ENCODE peak calls at places on chromosomes 2 and 18, in seven cellular contexts. One of them, this sample, is unnamed.

GRCh38 chr2:178513876-178514275 is 33.6 kb downstream of the PLEKHA3 start:
- DNase-seq in astrocyte of the spinal cord: peak; percentile 44
- DNase-seq in HFFc6: no peak
- DNase-seq in HEK293T: no peak
- DNase-seq in stimulated activated CD8-positive, alpha-beta memory T cell treated with anti-CD3 and anti-CD28 coated beads, Interleukin-2, amount 100 ng/mL, for 48 hours: no peak
- DNase-seq in CD8-positive, alpha-beta T cell: no peak
- DNase-seq in astrocyte of the cerebellum: no peak
- DNase-seq in this sample: no peak

GRCh38 chr2:36277146-36277808 is 78.3 kb upstream of the CRIM1 start:
- DNase-seq in astrocyte of the spinal cord: peak; percentile 91
- DNase-seq in HFFc6: peak; percentile 88
- DNase-seq in CD8-positive, alpha-beta T cell: no peak
- DNase-seq in astrocyte of the cerebellum: peak; percentile 53
- DNase-seq in stimulated activated CD8-positive, alpha-beta memory T cell treated with anti-CD3 and anti-CD28 coated beads, Interleukin-2, amount 100 ng/mL, for 48 hours: peak; percentile 9
- DNase-seq in HEK293T: no peak
- DNase-seq in this sample: no peak

GRCh38 chr2:142180820-142181533 is 50.2 kb upstream of the LRP1B start:
- DNase-seq in astrocyte of the spinal cord: no peak
- DNase-seq in HEK293T: peak; percentile 40
- DNase-seq in HFFc6: no peak
- DNase-seq in CD8-positive, alpha-beta T cell: no peak
- DNase-seq in astrocyte of the cerebellum: no peak
- DNase-seq in stimulated activated CD8-positive, alpha-beta memory T cell treated with anti-CD3 and anti-CD28 coated beads, Interleukin-2, amount 100 ng/mL, for 48 hours: no peak
- DNase-seq in this sample: no peak

GRCh38 chr2:227871375-227871788 is at the start of gene DAW1:
- DNase-seq in HFFc6: no peak
- DNase-seq in stimulated activated CD8-positive, alpha-beta memory T cell treated with anti-CD3 and anti-CD28 coated beads, Interleukin-2, amount 100 ng/mL, for 48 hours: peak; percentile 21
- DNase-seq in astrocyte of the cerebellum: no peak
- DNase-seq in CD8-positive, alpha-beta T cell: peak; percentile 26
- DNase-seq in HEK293T: peak; percentile 66
- DNase-seq in astrocyte of the spinal cord: peak; percentile 68
- DNase-seq in this sample: no peak

GRCh38 chr2:120520929-120521912 is 175.3 kb downstream of the INHBB start:
- DNase-seq in astrocyte of the cerebellum: no peak
- DNase-seq in CD8-positive, alpha-beta T cell: no peak
- DNase-seq in astrocyte of the spinal cord: peak; percentile 15
- DNase-seq in HFFc6: no peak
- DNase-seq in stimulated activated CD8-positive, alpha-beta memory T cell treated with anti-CD3 and anti-CD28 coated beads, Interleukin-2, amount 100 ng/mL, for 48 hours: peak; percentile 30
- DNase-seq in HEK293T: peak; percentile 76
- DNase-seq in this sample: no peak

GRCh38 chr2:228507870-228508269 is 326.4 kb upstream of the SPHKAP start:
- DNase-seq in astrocyte of the spinal cord: no peak
- DNase-seq in astrocyte of the cerebellum: no peak
- DNase-seq in HFFc6: no peak
- DNase-seq in stimulated activated CD8-positive, alpha-beta memory T cell treated with anti-CD3 and anti-CD28 coated beads, Interleukin-2, amount 100 ng/mL, for 48 hours: no peak
- DNase-seq in CD8-positive, alpha-beta T cell: no peak
- DNase-seq in HEK293T: no peak
- DNase-seq in this sample: no peak

GRCh38 chr2:188282907-188283306 is 8.8 kb upstream of the GULP1 start:
- DNase-seq in astrocyte of the spinal cord: no peak
- DNase-seq in astrocyte of the cerebellum: no peak
- DNase-seq in CD8-positive, alpha-beta T cell: no peak
- DNase-seq in HFFc6: no peak
- DNase-seq in HEK293T: no peak
- DNase-seq in stimulated activated CD8-positive, alpha-beta memory T cell treated with anti-CD3 and anti-CD28 coated beads, Interleukin-2, amount 100 ng/mL, for 48 hours: no peak
- DNase-seq in this sample: no peak

GRCh38 chr18:26963292-26963691 is 97.8 kb upstream of the AQP4 start:
- DNase-seq in stimulated activated CD8-positive, alpha-beta memory T cell treated with anti-CD3 and anti-CD28 coated beads, Interleukin-2, amount 100 ng/mL, for 48 hours: no peak
- DNase-seq in CD8-positive, alpha-beta T cell: no peak
- DNase-seq in astrocyte of the cerebellum: no peak
- DNase-seq in HFFc6: no peak
- DNase-seq in astrocyte of the spinal cord: peak; percentile 5
- DNase-seq in HEK293T: no peak
- DNase-seq in this sample: no peak

GRCh38 chr2:176038694-176039093 is 36.6 kb upstream of the LNPK start:
- DNase-seq in CD8-positive, alpha-beta T cell: no peak
- DNase-seq in HFFc6: no peak
- DNase-seq in astrocyte of the spinal cord: no peak
- DNase-seq in astrocyte of the cerebellum: no peak
- DNase-seq in stimulated activated CD8-positive, alpha-beta memory T cell treated with anti-CD3 and anti-CD28 coated beads, Interleukin-2, amount 100 ng/mL, for 48 hours: no peak
- DNase-seq in HEK293T: no peak
- DNase-seq in this sample: no peak

GRCh38 chr2:42001696-42002331 is 46.0 kb upstream of the PKDCC start:
- DNase-seq in HFFc6: no peak
- DNase-seq in astrocyte of the cerebellum: no peak
- DNase-seq in CD8-positive, alpha-beta T cell: no peak
- DNase-seq in HEK293T: no peak
- DNase-seq in astrocyte of the spinal cord: no peak
- DNase-seq in stimulated activated CD8-positive, alpha-beta memory T cell treated with anti-CD3 and anti-CD28 coated beads, Interleukin-2, amount 100 ng/mL, for 48 hours: no peak
- DNase-seq in this sample: no peak

GRCh38 chr2:57181315-57182038 is 865.1 kb upstream of the VRK2 start:
- DNase-seq in CD8-positive, alpha-beta T cell: no peak
- DNase-seq in astrocyte of the cerebellum: no peak
- DNase-seq in HFFc6: no peak
- DNase-seq in HEK293T: no peak
- DNase-seq in stimulated activated CD8-positive, alpha-beta memory T cell treated with anti-CD3 and anti-CD28 coated beads, Interleukin-2, amount 100 ng/mL, for 48 hours: no peak
- DNase-seq in astrocyte of the spinal cord: peak; percentile 20
- DNase-seq in this sample: no peak

GRCh38 chr2:38264649-38265322 is 112.3 kb downstream of the ATL2 start:
- DNase-seq in HFFc6: no peak
- DNase-seq in astrocyte of the cerebellum: peak; percentile 22
- DNase-seq in stimulated activated CD8-positive, alpha-beta memory T cell treated with anti-CD3 and anti-CD28 coated beads, Interleukin-2, amount 100 ng/mL, for 48 hours: no peak
- DNase-seq in astrocyte of the spinal cord: peak; percentile 53
- DNase-seq in CD8-positive, alpha-beta T cell: no peak
- DNase-seq in HEK293T: no peak
- DNase-seq in this sample: no peak

GRCh38 chr2:191112448-191112901 is 38.3 kb downstream of the STAT4 start:
- DNase-seq in astrocyte of the cerebellum: no peak
- DNase-seq in astrocyte of the spinal cord: no peak
- DNase-seq in HFFc6: no peak
- DNase-seq in HEK293T: no peak
- DNase-seq in CD8-positive, alpha-beta T cell: no peak
- DNase-seq in stimulated activated CD8-positive, alpha-beta memory T cell treated with anti-CD3 and anti-CD28 coated beads, Interleukin-2, amount 100 ng/mL, for 48 hours: no peak
- DNase-seq in this sample: no peak

GRCh38 chr2:207180741-207181140 is 15.0 kb upstream of the KLF7 start:
- DNase-seq in stimulated activated CD8-positive, alpha-beta memory T cell treated with anti-CD3 and anti-CD28 coated beads, Interleukin-2, amount 100 ng/mL, for 48 hours: no peak
- DNase-seq in CD8-positive, alpha-beta T cell: no peak
- DNase-seq in astrocyte of the spinal cord: peak; percentile 61
- DNase-seq in HEK293T: no peak
- DNase-seq in HFFc6: peak; percentile 17
- DNase-seq in astrocyte of the cerebellum: no peak
- DNase-seq in this sample: no peak

GRCh38 chr2:22221006-22221405 is 1097.2 kb downstream of the TDRD15 start:
- DNase-seq in HFFc6: no peak
- DNase-seq in HEK293T: no peak
- DNase-seq in CD8-positive, alpha-beta T cell: no peak
- DNase-seq in astrocyte of the cerebellum: peak; percentile 2
- DNase-seq in stimulated activated CD8-positive, alpha-beta memory T cell treated with anti-CD3 and anti-CD28 coated beads, Interleukin-2, amount 100 ng/mL, for 48 hours: no peak
- DNase-seq in astrocyte of the spinal cord: no peak
- DNase-seq in this sample: no peak

GRCh38 chr2:83273322-83273721 is 1185.8 kb downstream of the SUCLG1 start:
- DNase-seq in HFFc6: no peak
- DNase-seq in CD8-positive, alpha-beta T cell: no peak
- DNase-seq in stimulated activated CD8-positive, alpha-beta memory T cell treated with anti-CD3 and anti-CD28 coated beads, Interleukin-2, amount 100 ng/mL, for 48 hours: no peak
- DNase-seq in HEK293T: no peak
- DNase-seq in astrocyte of the cerebellum: no peak
- DNase-seq in astrocyte of the spinal cord: no peak
- DNase-seq in this sample: no peak

GRCh38 chr18:39057423-39058057 is 1491.9 kb upstream of the CELF4 start:
- DNase-seq in HFFc6: no peak
- DNase-seq in HEK293T: no peak
- DNase-seq in astrocyte of the cerebellum: peak; percentile 29
- DNase-seq in astrocyte of the spinal cord: peak; percentile 65
- DNase-seq in stimulated activated CD8-positive, alpha-beta memory T cell treated with anti-CD3 and anti-CD28 coated beads, Interleukin-2, amount 100 ng/mL, for 48 hours: no peak
- DNase-seq in CD8-positive, alpha-beta T cell: no peak
- DNase-seq in this sample: no peak

GRCh38 chr18:34342960-34343359 is 118.2 kb upstream of the NOL4 start:
- DNase-seq in HEK293T: no peak
- DNase-seq in astrocyte of the cerebellum: peak; percentile 85
- DNase-seq in stimulated activated CD8-positive, alpha-beta memory T cell treated with anti-CD3 and anti-CD28 coated beads, Interleukin-2, amount 100 ng/mL, for 48 hours: no peak
- DNase-seq in HFFc6: no peak
- DNase-seq in astrocyte of the spinal cord: peak; percentile 72
- DNase-seq in CD8-positive, alpha-beta T cell: no peak
- DNase-seq in this sample: no peak

GRCh38 chr2:190929919-190930318 is 49.3 kb downstream of the GLS start:
- DNase-seq in astrocyte of the spinal cord: no peak
- DNase-seq in astrocyte of the cerebellum: no peak
- DNase-seq in CD8-positive, alpha-beta T cell: no peak
- DNase-seq in HEK293T: no peak
- DNase-seq in stimulated activated CD8-positive, alpha-beta memory T cell treated with anti-CD3 and anti-CD28 coated beads, Interleukin-2, amount 100 ng/mL, for 48 hours: no peak
- DNase-seq in HFFc6: no peak
- DNase-seq in this sample: no peak

GRCh38 chr2:55500025-55500424 is 19.5 kb upstream of the CFAP36 start:
- DNase-seq in astrocyte of the spinal cord: peak; percentile 64
- DNase-seq in HEK293T: no peak
- DNase-seq in CD8-positive, alpha-beta T cell: no peak
- DNase-seq in HFFc6: peak; percentile 41
- DNase-seq in stimulated activated CD8-positive, alpha-beta memory T cell treated with anti-CD3 and anti-CD28 coated beads, Interleukin-2, amount 100 ng/mL, for 48 hours: no peak
- DNase-seq in astrocyte of the cerebellum: peak; percentile 16
- DNase-seq in this sample: no peak

GRCh38 chr2:38301969-38302702 is 74.9 kb downstream of the ATL2 start:
- DNase-seq in astrocyte of the spinal cord: no peak
- DNase-seq in CD8-positive, alpha-beta T cell: no peak
- DNase-seq in stimulated activated CD8-positive, alpha-beta memory T cell treated with anti-CD3 and anti-CD28 coated beads, Interleukin-2, amount 100 ng/mL, for 48 hours: no peak
- DNase-seq in HFFc6: no peak
- DNase-seq in astrocyte of the cerebellum: no peak
- DNase-seq in HEK293T: no peak
- DNase-seq in this sample: no peak

GRCh38 chr2:171187177-171187576 is 26.5 kb upstream of the TLK1 start:
- DNase-seq in HFFc6: no peak
- DNase-seq in astrocyte of the spinal cord: no peak
- DNase-seq in CD8-positive, alpha-beta T cell: no peak
- DNase-seq in HEK293T: no peak
- DNase-seq in stimulated activated CD8-positive, alpha-beta memory T cell treated with anti-CD3 and anti-CD28 coated beads, Interleukin-2, amount 100 ng/mL, for 48 hours: no peak
- DNase-seq in astrocyte of the cerebellum: no peak
- DNase-seq in this sample: no peak

GRCh38 chr18:29185801-29186200 is 1008.9 kb upstream of the CDH2 start:
- DNase-seq in HFFc6: no peak
- DNase-seq in astrocyte of the cerebellum: no peak
- DNase-seq in CD8-positive, alpha-beta T cell: no peak
- DNase-seq in HEK293T: no peak
- DNase-seq in stimulated activated CD8-positive, alpha-beta memory T cell treated with anti-CD3 and anti-CD28 coated beads, Interleukin-2, amount 100 ng/mL, for 48 hours: no peak
- DNase-seq in astrocyte of the spinal cord: no peak
- DNase-seq in this sample: no peak

GRCh38 chr2:46917628-46918027 is 2.0 kb upstream of the MCFD2 start:
- DNase-seq in HFFc6: no peak
- DNase-seq in stimulated activated CD8-positive, alpha-beta memory T cell treated with anti-CD3 and anti-CD28 coated beads, Interleukin-2, amount 100 ng/mL, for 48 hours: no peak
- DNase-seq in astrocyte of the spinal cord: no peak
- DNase-seq in astrocyte of the cerebellum: no peak
- DNase-seq in CD8-positive, alpha-beta T cell: no peak
- DNase-seq in HEK293T: no peak
- DNase-seq in this sample: no peak

GRCh38 chr2:235605306-235605998 is 111.6 kb downstream of the AGAP1 start:
- DNase-seq in stimulated activated CD8-positive, alpha-beta memory T cell treated with anti-CD3 and anti-CD28 coated beads, Interleukin-2, amount 100 ng/mL, for 48 hours: no peak
- DNase-seq in CD8-positive, alpha-beta T cell: no peak
- DNase-seq in HEK293T: no peak
- DNase-seq in HFFc6: peak; percentile 96
- DNase-seq in astrocyte of the spinal cord: peak; percentile 94
- DNase-seq in astrocyte of the cerebellum: peak; percentile 86
- DNase-seq in this sample: no peak

GRCh38 chr2:102253753-102254150 is 57.6 kb upstream of the IL1RL1 start:
- DNase-seq in HFFc6: no peak
- DNase-seq in stimulated activated CD8-positive, alpha-beta memory T cell treated with anti-CD3 and anti-CD28 coated beads, Interleukin-2, amount 100 ng/mL, for 48 hours: no peak
- DNase-seq in CD8-positive, alpha-beta T cell: no peak
- DNase-seq in astrocyte of the cerebellum: no peak
- DNase-seq in astrocyte of the spinal cord: peak; percentile 23
- DNase-seq in HEK293T: no peak
- DNase-seq in this sample: no peak

GRCh38 chr2:105621038-105621437 is 123.7 kb upstream of the NCK2 start:
- DNase-seq in stimulated activated CD8-positive, alpha-beta memory T cell treated with anti-CD3 and anti-CD28 coated beads, Interleukin-2, amount 100 ng/mL, for 48 hours: no peak
- DNase-seq in astrocyte of the cerebellum: no peak
- DNase-seq in CD8-positive, alpha-beta T cell: no peak
- DNase-seq in astrocyte of the spinal cord: no peak
- DNase-seq in HFFc6: no peak
- DNase-seq in HEK293T: no peak
- DNase-seq in this sample: no peak

GRCh38 chr2:230713331-230714121 is 884 bp downstream of the CAB39 start:
- DNase-seq in astrocyte of the cerebellum: no peak
- DNase-seq in HFFc6: no peak
- DNase-seq in stimulated activated CD8-positive, alpha-beta memory T cell treated with anti-CD3 and anti-CD28 coated beads, Interleukin-2, amount 100 ng/mL, for 48 hours: peak; percentile 24
- DNase-seq in HEK293T: peak; percentile 20
- DNase-seq in astrocyte of the spinal cord: no peak
- DNase-seq in CD8-positive, alpha-beta T cell: peak; percentile 42
- DNase-seq in this sample: peak; percentile 28

GRCh38 chr2:13533524-13533922 is 816.8 kb downstream of the TRIB2 start:
- DNase-seq in HFFc6: no peak
- DNase-seq in CD8-positive, alpha-beta T cell: no peak
- DNase-seq in HEK293T: no peak
- DNase-seq in astrocyte of the spinal cord: no peak
- DNase-seq in stimulated activated CD8-positive, alpha-beta memory T cell treated with anti-CD3 and anti-CD28 coated beads, Interleukin-2, amount 100 ng/mL, for 48 hours: no peak
- DNase-seq in astrocyte of the cerebellum: no peak
- DNase-seq in this sample: no peak

GRCh38 chr2:54000122-54000521 is 29.3 kb upstream of the PSME4 start:
- DNase-seq in CD8-positive, alpha-beta T cell: no peak
- DNase-seq in HFFc6: no peak
- DNase-seq in astrocyte of the spinal cord: no peak
- DNase-seq in HEK293T: no peak
- DNase-seq in stimulated activated CD8-positive, alpha-beta memory T cell treated with anti-CD3 and anti-CD28 coated beads, Interleukin-2, amount 100 ng/mL, for 48 hours: no peak
- DNase-seq in astrocyte of the cerebellum: no peak
- DNase-seq in this sample: no peak

GRCh38 chr2:190470256-190470826 is 62.2 kb downstream of the MFSD6 start:
- DNase-seq in HEK293T: no peak
- DNase-seq in astrocyte of the cerebellum: no peak
- DNase-seq in CD8-positive, alpha-beta T cell: no peak
- DNase-seq in astrocyte of the spinal cord: no peak
- DNase-seq in stimulated activated CD8-positive, alpha-beta memory T cell treated with anti-CD3 and anti-CD28 coated beads, Interleukin-2, amount 100 ng/mL, for 48 hours: no peak
- DNase-seq in HFFc6: no peak
- DNase-seq in this sample: no peak

GRCh38 chr2:15780234-15780633 is 160.1 kb upstream of the MYCN start:
- DNase-seq in CD8-positive, alpha-beta T cell: no peak
- DNase-seq in stimulated activated CD8-positive, alpha-beta memory T cell treated with anti-CD3 and anti-CD28 coated beads, Interleukin-2, amount 100 ng/mL, for 48 hours: no peak
- DNase-seq in astrocyte of the spinal cord: no peak
- DNase-seq in astrocyte of the cerebellum: no peak
- DNase-seq in HEK293T: no peak
- DNase-seq in HFFc6: no peak
- DNase-seq in this sample: no peak

This sample was measured in stimulated activated CD4-positive, alpha-beta T cell treated with anti-CD3 and anti-CD28 coated beads, Interleukin-1b, Interleukin-23, amount 100 ng/mL, for 4 hours.